ENCODE peak calls at places on chromosomes 5 and 9, in six cellular contexts. T is transverse colon, V is hepatocyte, P is tibial nerve, G is astrocyte, F is pancreas. M is an unnamed sample.

GRCh38 chr5:54455413-54456157 is at the start of gene HSPB3:
- DNase-seq in T (peak), V (no peak), P (no peak), G (peak), F (no peak), M (peak)

GRCh38 chr9:85038824-85039540 is 369.5 kb downstream of the NTRK2 start:
- DNase-seq in T (no peak), V (no peak), P (no peak), G (peak), F (no peak), M (no peak)

GRCh38 chr5:126938461-126938860 is 91.9 kb downstream of the MARCHF3 start:
- DNase-seq in T (no peak), V (no peak), P (no peak), G (peak), F (no peak), M (peak)

GRCh38 chr9:124054671-124055212 is 43.2 kb downstream of the LHX2 start:
- DNase-seq in T (no peak), V (no peak), P (no peak), G (peak), F (no peak), M (peak)

GRCh38 chr5:26761040-26761439 is 277.3 kb downstream of the CDH9 start:
- DNase-seq in T (no peak), V (no peak), P (no peak), G (no peak), F (no peak), M (no peak)

GRCh38 chr9:69325409-69326212 is 596 bp downstream of the ENTREP1 start:
- DNase-seq in T (peak), V (peak), P (no peak), G (no peak), F (peak), M (peak)

GRCh38 chr5:122076669-122077450 is 1.2 kb downstream of the LOX start:
- DNase-seq in T (peak), V (peak), P (peak), G (peak), F (peak), M (peak)

GRCh38 chr9:129326061-129327005 is 148.3 kb upstream of the IER5L start:
- DNase-seq in T (no peak), V (no peak), P (no peak), G (no peak), F (no peak), M (no peak)

GRCh38 chr5:139636975-139637408 is 11.2 kb upstream of the CXXC5 start:
- DNase-seq in T (no peak), V (peak), P (no peak), G (peak), F (no peak), M (no peak)

GRCh38 chr9:4689687-4690104 is 10.3 kb downstream of the CDC37L1 start:
- DNase-seq in T (no peak), V (no peak), P (no peak), G (peak), F (no peak), M (no peak)

GRCh38 chr9:8179381-8180053 is 379.9 kb upstream of the DMAC1 start:
- DNase-seq in T (no peak), V (no peak), P (no peak), G (no peak), F (no peak), M (no peak)

GRCh38 chr5:124735169-124735858 is 11.1 kb downstream of the ZNF608 start:
- DNase-seq in T (peak), V (peak), P (no peak), G (no peak), F (peak), M (peak)

GRCh38 chr5:64149857-64150521 is 15.7 kb upstream of the RNF180 start:
- DNase-seq in T (no peak), V (no peak), P (no peak), G (no peak), F (no peak), M (no peak)

GRCh38 chr9:68844623-68845612 is 139.9 kb downstream of the PIP5K1B start:
- DNase-seq in T (peak), V (peak), P (no peak), G (no peak), F (no peak), M (no peak)

GRCh38 chr5:87383216-87383615 is 29.5 kb downstream of the CCNH start:
- DNase-seq in T (no peak), V (no peak), P (no peak), G (peak), F (no peak), M (no peak)

GRCh38 chr5:34538026-34538672 is 118.0 kb upstream of the RAI14 start:
- DNase-seq in T (no peak), V (no peak), P (no peak), G (no peak), F (no peak), M (no peak)

GRCh38 chr5:88769165-88769564 is 113.8 kb downstream of the MEF2C start:
- DNase-seq in T (no peak), V (no peak), P (no peak), G (peak), F (no peak), M (peak)

GRCh38 chr9:26301046-26301445 is 591.6 kb downstream of the CAAP1 start:
- DNase-seq in T (no peak), V (no peak), P (no peak), G (no peak), F (no peak), M (no peak)

GRCh38 chr5:91151947-91152346 is 231.2 kb downstream of the ARRDC3 start:
- DNase-seq in T (peak), V (peak), P (no peak), G (peak), F (no peak), M (peak)

GRCh38 chr9:85743290-85744128 is 1.8 kb upstream of the AGTPBP1 start:
- DNase-seq in T (peak), V (peak), P (no peak), G (peak), F (no peak), M (peak)

GRCh38 chr5:61167382-61167781 is 5.1 kb upstream of the SMIM15 start:
- DNase-seq in T (peak), V (peak), P (no peak), G (peak), F (no peak), M (peak)

GRCh38 chr5:116766470-116766947 is 191.9 kb upstream of the SEMA6A start:
- DNase-seq in T (no peak), V (peak), P (no peak), G (peak), F (no peak), M (no peak)

GRCh38 chr5:6365977-6366590 is 12.3 kb downstream of the MED10 start:
- DNase-seq in T (no peak), V (no peak), P (no peak), G (no peak), F (no peak), M (no peak)

GRCh38 chr5:89929173-89929572 is 480.4 kb downstream of the CETN3 start:
- DNase-seq in T (no peak), V (no peak), P (no peak), G (no peak), F (no peak), M (no peak)

DNA sequence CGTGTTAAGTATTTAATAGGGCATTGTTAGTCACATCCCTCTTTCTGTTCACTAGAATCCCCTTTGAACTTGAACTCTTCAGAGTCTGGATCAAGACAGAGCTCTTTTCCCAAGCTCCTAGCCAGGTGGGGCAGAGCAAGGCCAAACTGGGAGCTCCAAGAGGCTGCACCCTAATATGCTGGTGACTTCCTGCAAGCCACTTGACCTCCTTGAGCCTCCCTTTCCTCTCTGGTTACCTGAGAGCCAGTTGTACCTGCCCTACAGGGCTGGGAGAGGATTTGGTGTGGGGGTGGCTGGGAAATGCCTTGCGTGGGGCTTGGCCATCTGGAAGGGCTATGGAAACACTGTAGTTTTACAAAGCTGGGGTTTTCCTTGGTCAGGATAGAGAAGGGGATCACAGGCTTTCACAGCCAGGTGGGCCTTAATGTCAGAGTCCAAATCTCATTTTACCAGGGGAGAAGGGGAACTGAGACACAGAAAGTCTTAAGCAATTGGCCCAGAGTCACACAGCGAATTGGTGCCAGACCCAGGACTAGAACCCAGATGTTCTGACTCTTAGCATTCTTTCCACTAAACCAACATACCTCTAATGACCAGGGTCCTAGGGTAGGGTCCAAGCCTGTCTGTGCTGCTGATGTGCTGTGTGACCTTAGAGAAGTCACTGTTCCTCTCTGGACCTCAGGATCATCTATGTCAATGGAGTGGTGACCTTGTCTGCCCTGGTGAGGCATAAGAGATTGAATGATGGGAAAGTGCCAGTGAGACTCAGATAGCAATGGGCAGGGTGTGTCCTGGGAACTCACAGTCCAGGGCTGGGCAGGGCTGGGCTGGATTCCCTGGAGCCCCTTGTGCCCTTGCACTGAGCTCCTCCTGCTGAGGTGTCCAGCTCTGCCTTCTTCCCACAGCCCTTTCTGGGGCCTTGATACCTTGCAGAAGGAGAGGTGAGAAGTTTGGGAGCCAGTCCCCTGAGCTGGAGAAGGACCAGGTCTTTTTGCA is 35.8 kb downstream of the GSN start:
- DNase-seq in T (peak), V (no peak), P (peak), G (no peak), F (peak), M (no peak)
- H3K4me3 ChIP-seq in T (no peak), V (no peak), P (peak), G (no peak), F (no peak), M (no peak)

DNA sequence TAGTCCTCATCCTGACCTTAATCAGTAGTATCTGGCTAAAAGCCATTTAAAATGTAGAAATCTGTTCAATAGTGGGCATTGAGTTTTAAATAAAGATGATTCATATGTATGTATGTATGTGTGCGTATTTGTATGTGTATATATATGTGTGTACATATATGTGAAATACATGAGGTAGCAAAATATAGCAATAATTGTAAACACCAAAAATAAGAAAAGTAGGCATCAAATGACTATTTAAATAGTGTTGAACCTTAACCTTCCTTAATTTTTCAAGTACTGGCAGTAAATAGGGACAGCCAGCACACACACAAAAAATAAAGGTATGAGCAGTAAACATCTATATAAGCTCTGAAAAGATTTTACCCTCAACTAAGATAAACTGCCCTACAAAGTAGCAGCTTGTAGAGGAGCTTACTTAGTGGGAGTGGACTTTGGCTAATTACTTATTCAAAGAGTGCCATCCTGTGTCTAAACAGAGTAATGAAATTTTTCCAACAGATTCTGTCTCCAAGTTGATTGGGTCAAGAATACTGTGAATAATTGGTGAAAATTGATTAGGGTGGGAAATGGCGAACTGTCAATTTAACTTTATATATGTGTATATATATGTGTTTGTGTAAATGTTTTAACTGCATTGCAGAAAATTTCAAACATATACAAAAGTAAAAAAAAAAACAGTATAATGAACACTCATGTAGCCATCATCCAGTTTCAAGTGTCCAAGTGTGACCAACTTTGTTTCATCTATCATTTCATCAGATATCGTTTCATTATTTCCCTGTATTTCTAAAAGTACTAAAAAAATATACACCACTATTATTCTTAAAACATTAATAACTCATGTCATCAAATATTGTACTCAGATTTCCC is 2.0 kb upstream of the ADAMTS6 start:
- DNase-seq in T (no peak), V (peak), P (no peak), G (peak), F (no peak), M (peak)
- H3K4me3 ChIP-seq in T (peak), V (peak), P (peak), G (peak), F (peak), M (peak)

GRCh38 chr5:111775224-111775623 is 18.2 kb upstream of the NREP start:
- DNase-seq in T (no peak), V (no peak), P (no peak), G (peak), F (no peak), M (peak)
- H3K4me3 ChIP-seq in T (no peak), V (no peak), P (no peak), G (no peak), F (no peak), M (no peak)

GRCh38 chr5:72596956-72597355 is 89.7 kb upstream of the ZNF366 start:
- DNase-seq in T (no peak), V (no peak), P (no peak), G (no peak), F (no peak), M (no peak)

GRCh38 chr5:72599519-72600400 is 92.5 kb upstream of the ZNF366 start:
- DNase-seq in T (no peak), V (no peak), P (no peak), G (peak), F (no peak), M (peak)

GRCh38 chr5:72597456-72597948 is 90.3 kb upstream of the ZNF366 start:
- DNase-seq in T (no peak), V (peak), P (no peak), G (peak), F (no peak), M (peak)

GRCh38 chr5:72600401-72600981 is 93.3 kb upstream of the ZNF366 start:
- DNase-seq in T (peak), V (peak), P (no peak), G (peak), F (no peak), M (peak)

DNA sequence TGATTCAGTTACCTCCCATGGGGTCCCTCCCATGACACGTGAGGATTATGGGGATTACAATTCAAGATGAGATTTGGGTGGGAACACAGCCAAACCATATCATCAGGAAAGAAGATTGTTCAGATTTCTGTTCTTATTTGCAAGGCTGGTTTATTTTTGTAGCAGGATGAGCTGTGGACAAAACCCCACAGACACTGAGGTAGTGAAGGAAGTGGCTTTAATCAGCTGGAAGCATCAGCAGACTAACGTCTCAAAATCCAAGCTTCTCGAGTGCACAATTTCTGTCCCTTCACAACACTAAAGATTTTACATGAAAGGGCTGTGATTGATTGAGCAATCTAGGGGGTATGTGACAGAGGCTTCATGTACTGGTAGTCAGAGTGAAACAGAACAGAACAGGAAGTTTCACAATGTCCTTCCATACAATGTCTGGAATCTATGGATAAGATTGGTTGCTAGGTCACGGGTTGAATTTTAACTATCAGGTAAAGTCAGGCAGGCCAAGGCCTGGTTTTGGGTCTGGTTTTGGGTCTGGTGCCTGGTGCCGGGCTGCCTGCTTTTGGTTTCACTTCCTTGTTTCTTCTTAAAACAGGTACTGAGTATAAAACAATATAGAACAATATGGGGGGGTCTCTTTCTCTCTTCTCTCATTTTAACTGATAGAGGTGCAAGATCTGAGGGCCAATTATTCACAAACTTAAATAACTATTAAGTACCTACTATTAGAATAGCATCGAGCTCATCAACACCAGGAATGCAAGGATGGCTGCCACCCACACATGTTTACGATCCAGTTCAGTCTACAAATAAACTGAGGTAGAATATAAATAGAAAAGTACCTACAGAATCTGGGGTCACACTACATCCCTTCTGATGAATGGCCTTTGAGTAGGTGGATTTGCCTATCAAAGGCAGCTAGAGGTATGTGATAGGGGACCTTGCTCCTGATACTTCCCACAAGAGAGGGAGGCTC is 91.5 kb upstream of the ZNF366 start:
- DNase-seq in T (no peak), V (peak), P (no peak), G (peak), F (no peak), M (peak)
- H3K4me3 ChIP-seq in T (no peak), V (no peak), P (no peak), G (no peak), F (no peak), M (no peak)

GRCh38 chr5:1172007-1172581 is 29.3 kb upstream of the SLC6A19 start:
- DNase-seq in T (no peak), V (no peak), P (no peak), G (no peak), F (no peak), M (no peak)
- H3K4me3 ChIP-seq in T (no peak), V (no peak), P (no peak), G (no peak), F (no peak), M (no peak)

M was measured in foreskin fibroblast.